ENCODE peak calls at places on chromosome 5, in seven cellular contexts. X is osteoblast, E is fibroblast of lung, T is IMR-90, Z is H9, M is OCI-LY7, K is GM23248. G is an unnamed sample.

GRCh38 chr5:92444888-92445287 is 1061.8 kb upstream of the ARRDC3 start:
- DNase-seq in X (no peak), E (no peak), T (no peak), Z (no peak), M (no peak), K (no peak), G (no peak)

GRCh38 chr5:178319541-178320041 is 87.0 kb upstream of the PHYKPL start:
- DNase-seq in X (no peak), E (no peak), T (no peak), Z (no peak), M (no peak), K (no peak), G (no peak)

GRCh38 chr5:121735618-121736017 is 116.1 kb upstream of the FTMT start:
- DNase-seq in X (no peak), E (no peak), T (no peak), Z (no peak), M (no peak), K (no peak), G (no peak)

GRCh38 chr5:96565843-96566242 is 96.3 kb upstream of the CAST start:
- DNase-seq in X (peak; percentile 78), E (peak; percentile 80), T (peak; percentile 90), Z (no peak), M (no peak), K (peak; percentile 97), G (no peak)

GRCh38 chr5:132371603-132371994 is 2.1 kb downstream of the SLC22A5 start:
- DNase-seq in X (no peak), E (no peak), T (no peak), Z (no peak), M (no peak), K (no peak), G (no peak)

GRCh38 chr5:154384480-154385235 is 61.1 kb upstream of the SAP30L start:
- DNase-seq in X (no peak), E (no peak), T (no peak), Z (no peak), M (peak; percentile 61), K (no peak), G (no peak)

GRCh38 chr5:173735171-173735570 is 118.7 kb upstream of the BOD1 start:
- DNase-seq in X (no peak), E (no peak), T (no peak), Z (no peak), M (peak; percentile 72), K (no peak), G (no peak)

GRCh38 chr5:8478308-8478707 is 609.4 kb downstream of the MTRR start:
- DNase-seq in X (no peak), E (no peak), T (no peak), Z (no peak), M (no peak), K (no peak), G (no peak)

GRCh38 chr5:31106742-31107546 is 86.5 kb upstream of the CDH6 start:
- DNase-seq in X (no peak), E (peak; percentile 93), T (peak; percentile 90), Z (no peak), M (no peak), K (peak; percentile 52), G (peak; percentile 67)

GRCh38 chr5:118548761-118549160 is 439.6 kb downstream of the DTWD2 start:
- DNase-seq in X (no peak), E (peak; percentile 58), T (peak; percentile 28), Z (no peak), M (no peak), K (peak; percentile 89), G (no peak)

GRCh38 chr5:139061274-139061673 is 136.9 kb downstream of the SIL1 start:
- DNase-seq in X (peak; percentile 94), E (peak; percentile 84), T (peak; percentile 64), Z (no peak), M (no peak), K (peak; percentile 85), G (no peak)

GRCh38 chr5:27403248-27403882 is 365.0 kb upstream of the CDH9 start:
- DNase-seq in X (no peak), E (peak; percentile 1), T (no peak), Z (no peak), M (no peak), K (peak; percentile 5), G (no peak)

GRCh38 chr5:10832987-10833386 is 72.0 kb upstream of the DAP start:
- DNase-seq in X (no peak), E (peak; percentile 13), T (peak; percentile 44), Z (no peak), M (no peak), K (peak; percentile 19), G (no peak)

GRCh38 chr5:128254789-128255188 is 171.2 kb downstream of the SLC12A2 start:
- DNase-seq in X (no peak), E (peak; percentile 40), T (no peak), Z (no peak), M (no peak), K (no peak), G (no peak)

GRCh38 chr5:170641589-170642031 is 137.8 kb downstream of the KCNIP1 start:
- DNase-seq in X (peak; percentile 73), E (no peak), T (no peak), Z (no peak), M (no peak), K (no peak), G (no peak)

GRCh38 chr5:43041669-43042175 is 1.6 kb upstream of the ANXA2R start:
- DNase-seq in X (peak; percentile 62), E (peak; percentile 91), T (peak; percentile 94), Z (no peak), M (peak; percentile 65), K (peak; percentile 90), G (no peak)

GRCh38 chr5:132013006-132013689 is 1.7 kb upstream of the ACSL6 start:
- DNase-seq in X (peak; percentile 68), E (no peak), T (no peak), Z (peak; percentile 20), M (no peak), K (no peak), G (no peak)

GRCh38 chr5:149198148-149198547 is 56.9 kb downstream of the ABLIM3 start:
- DNase-seq in X (no peak), E (no peak), T (no peak), Z (no peak), M (no peak), K (no peak), G (no peak)

GRCh38 chr5:80975065-80975464 is 14.9 kb downstream of the RASGRF2 start:
- DNase-seq in X (no peak), E (peak; percentile 50), T (peak; percentile 57), Z (no peak), M (no peak), K (no peak), G (no peak)

GRCh38 chr5:36357391-36357790 is 55.7 kb upstream of the RANBP3L start:
- DNase-seq in X (no peak), E (peak; percentile 97), T (peak; percentile 63), Z (no peak), M (no peak), K (peak; percentile 78), G (no peak)

GRCh38 chr5:31987985-31988710 is 186.0 kb downstream of the GOLPH3 start:
- DNase-seq in X (peak; percentile 85), E (peak; percentile 99), T (peak; percentile 97), Z (no peak), M (no peak), K (peak; percentile 96), G (no peak)

GRCh38 chr5:10863763-10864383 is 102.8 kb upstream of the DAP start:
- DNase-seq in X (peak; percentile 91), E (peak; percentile 37), T (peak; percentile 36), Z (peak; percentile 73), M (peak; percentile 59), K (peak; percentile 64), G (peak; percentile 43)

GRCh38 chr5:126961702-126962101 is 68.7 kb downstream of the MARCHF3 start:
- DNase-seq in X (no peak), E (no peak), T (peak; percentile 66), Z (no peak), M (no peak), K (peak; percentile 56), G (no peak)

GRCh38 chr5:14244721-14245518 is 101.8 kb downstream of the TRIO start:
- DNase-seq in X (no peak), E (peak; percentile 83), T (peak; percentile 76), Z (no peak), M (no peak), K (no peak), G (no peak)

GRCh38 chr5:159106193-159106568 is 6.5 kb upstream of the EBF1 start:
- DNase-seq in X (no peak), E (no peak), T (no peak), Z (no peak), M (peak; percentile 50), K (no peak), G (no peak)

GRCh38 chr5:9046756-9047481 is 499.0 kb downstream of the SEMA5A start:
- DNase-seq in X (peak; percentile 91), E (peak; percentile 96), T (peak; percentile 99), Z (no peak), M (no peak), K (peak; percentile 93), G (no peak)

GRCh38 chr5:172800088-172800551 is 29.1 kb upstream of the DUSP1 start:
- DNase-seq in X (peak; percentile 95), E (peak; percentile 92), T (peak; percentile 98), Z (no peak), M (no peak), K (peak; percentile 100), G (no peak)

GRCh38 chr5:178483620-178484019 is 106.6 kb downstream of the COL23A1 start:
- DNase-seq in X (no peak), E (no peak), T (no peak), Z (no peak), M (peak; percentile 19), K (no peak), G (no peak)

GRCh38 chr5:372556-372910 is 51.0 kb downstream of the AHRR start:
- DNase-seq in X (no peak), E (no peak), T (no peak), Z (peak; percentile 23), M (no peak), K (no peak), G (no peak)

GRCh38 chr5:151295801-151296477 is 7.6 kb downstream of the SLC36A3 start:
- DNase-seq in X (no peak), E (no peak), T (no peak), Z (no peak), M (no peak), K (no peak), G (no peak)
- H2AFZ ChIP-seq in X (no peak overlapping the region), E (no peak overlapping the region), T (no peak overlapping the region), Z (no peak overlapping the region), M (no peak overlapping the region), K (no peak overlapping the region), G (no peak overlapping the region)

DNA sequence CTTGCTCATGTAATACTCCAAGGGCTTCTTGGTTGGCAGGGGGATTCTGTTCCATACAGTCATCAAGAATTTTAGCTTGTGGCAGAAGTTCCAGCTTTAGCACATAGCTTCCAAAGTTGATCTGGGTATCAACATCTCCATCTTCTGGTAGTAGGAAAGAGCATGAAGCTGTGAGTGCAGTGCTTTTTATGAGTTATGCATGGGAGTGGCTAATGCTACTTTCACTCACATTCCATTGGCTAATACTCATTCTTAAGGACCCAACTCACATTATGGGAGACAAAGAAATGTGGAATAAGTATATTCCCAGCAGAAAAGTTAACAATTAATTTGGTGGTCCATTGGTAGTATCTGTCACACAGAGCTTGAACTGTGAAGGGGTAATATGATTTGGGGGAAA is 194.2 kb upstream of the CHD1 start:
- DNase-seq in X (no peak), E (peak; percentile 29), T (peak; percentile 1), Z (no peak), M (no peak), K (peak; percentile 8), G (no peak)
- H2AFZ ChIP-seq in X (no peak overlapping the region), E (no peak overlapping the region), T (no peak overlapping the region), Z (no peak overlapping the region), M (no peak overlapping the region), K (no peak overlapping the region), G (no peak overlapping the region)

GRCh38 chr5:15555176-15555575 is 55.2 kb downstream of the FBXL7 start:
- DNase-seq in X (no peak), E (no peak), T (no peak), Z (no peak), M (no peak), K (no peak), G (no peak)
- H2AFZ ChIP-seq in X (no peak overlapping the region), E (no peak overlapping the region), T (no peak overlapping the region), Z (no peak overlapping the region), M (no peak overlapping the region), K (no peak overlapping the region), G (no peak overlapping the region)

GRCh38 chr5:24643255-24643654 is 1.5 kb downstream of the CDH10 start:
- DNase-seq in X (no peak), E (peak; percentile 11), T (no peak), Z (no peak), M (no peak), K (no peak), G (no peak)
- H2AFZ ChIP-seq in X (no peak overlapping the region), E (no peak overlapping the region), T (no peak overlapping the region), Z (no peak overlapping the region), M (no peak overlapping the region), K (peak overlapping the region; percentile 26), G (no peak overlapping the region)

G was measured in neuronal stem cell.